ENCODE peak calls at places on chromosomes 12 and 14, in eight cellular contexts. P is transverse colon, S is breast epithelium, E is sigmoid colon, Y is suprapubic skin, U is stomach, N is K562, B is H1. V is an unnamed sample.
A peak's percentile ranks its signal among the peaks of the same experiment; 100 is the strongest.

GRCh38 chr12:55670213-55670730 is 33.6 kb downstream of the OR10P1 start:
- DNase-seq in N (no peak), E (peak; percentile 34), Y (no peak), B (no peak), U (no peak), P (peak; percentile 32), S (no peak), V (no peak)

GRCh38 chr12:88218293-88218692 is 76.2 kb downstream of the TMTC3 start:
- DNase-seq in B (no peak), S (no peak), P (no peak), N (no peak), Y (no peak), E (no peak), U (no peak), V (no peak)

GRCh38 chr12:26162174-26162573 is 33.2 kb upstream of the SSPN start:
- DNase-seq in N (no peak), P (no peak), E (no peak), B (no peak), Y (no peak), S (no peak), U (no peak), V (no peak)

GRCh38 chr14:81401420-81402122 is 1.4 kb upstream of the STON2 start:
- DNase-seq in E (no peak), Y (no peak), U (no peak), B (no peak), P (no peak), N (no peak), S (no peak), V (peak; percentile 77)

GRCh38 chr12:13101854-13102375 is 1.6 kb downstream of the GSG1 start:
- DNase-seq in S (peak; percentile 32), N (no peak), B (no peak), E (no peak), Y (no peak), P (peak; percentile 39), U (no peak), V (peak; percentile 91)

GRCh38 chr12:103680591-103681065 is 93.6 kb downstream of the STAB2 start:
- DNase-seq in N (peak; percentile 23), U (no peak), Y (no peak), S (no peak), P (peak; percentile 38), E (no peak), B (no peak), V (no peak)

GRCh38 chr14:80211143-80212024 is at the start of gene DIO2:
- DNase-seq in U (no peak), Y (no peak), B (no peak), P (no peak), N (no peak), S (no peak), E (no peak), V (no peak)

GRCh38 chr14:98229676-98230366 is 1042.2 kb downstream of the BCL11B start:
- DNase-seq in Y (no peak), S (no peak), B (no peak), P (no peak), E (no peak), U (no peak), N (no peak), V (peak; percentile 29)

GRCh38 chr14:71720978-71721624 is 211.1 kb upstream of the RGS6 start:
- DNase-seq in P (peak; percentile 14), U (no peak), Y (no peak), E (no peak), S (no peak), N (peak; percentile 48), B (peak; percentile 64), V (no peak)

GRCh38 chr12:116739381-116739887 is 1.3 kb downstream of the RNFT2 start:
- DNase-seq in N (no peak), U (no peak), S (no peak), B (no peak), P (no peak), E (no peak), Y (no peak), V (no peak)

GRCh38 chr14:53571589-53571988 is 385.0 kb downstream of the BMP4 start:
- DNase-seq in U (no peak), N (no peak), P (no peak), S (no peak), Y (no peak), E (no peak), B (no peak), V (no peak)

GRCh38 chr14:36509056-36509917 is 10.7 kb downstream of the NKX2-1 start:
- DNase-seq in S (no peak), N (no peak), Y (no peak), B (no peak), U (no peak), P (no peak), E (no peak), V (no peak)

GRCh38 chr14:36510078-36510799 is 9.8 kb downstream of the NKX2-1 start:
- DNase-seq in S (no peak), Y (no peak), P (no peak), N (no peak), E (no peak), B (no peak), U (no peak), V (peak; percentile 80)

GRCh38 chr14:36507847-36508417 is 12.1 kb downstream of the NKX2-1 start:
- DNase-seq in P (no peak), E (no peak), U (no peak), S (no peak), N (no peak), Y (no peak), B (no peak), V (no peak)

GRCh38 chr14:36506732-36507614 is 13.1 kb downstream of the NKX2-1 start:
- DNase-seq in Y (no peak), P (no peak), E (no peak), S (no peak), N (no peak), B (no peak), U (no peak), V (no peak)

GRCh38 chr14:36508418-36509051 is 11.5 kb downstream of the NKX2-1 start:
- DNase-seq in P (no peak), S (no peak), N (no peak), Y (no peak), E (no peak), B (peak; percentile 72), U (no peak), V (peak; percentile 78)
- TF ChIP-seq POLR2A in P (no peak), S (no peak), N (no peak), Y (no peak), E (no peak), B (no peak), U (no peak), V (no peak)

GRCh38 chr14:82667006-82667405 is 1133.4 kb upstream of the SEL1L start:
- DNase-seq in Y (no peak), P (no peak), B (no peak), U (no peak), S (no peak), E (no peak), N (no peak), V (no peak)

GRCh38 chr14:82667501-82667900 is 1133.8 kb upstream of the SEL1L start:
- DNase-seq in N (no peak), Y (no peak), E (no peak), S (no peak), P (no peak), U (no peak), B (no peak), V (no peak)
- TF ChIP-seq POLR2AphosphoS5 in N (no peak), Y (no peak), E (no peak), S (no peak), P (no peak), U (no peak), B (no peak), V (no peak)

GRCh38 chr14:104134061-104134965 is 4.1 kb upstream of the KIF26A start:
- DNase-seq in N (no peak), U (no peak), E (no peak), S (no peak), Y (peak; percentile 75), B (peak; percentile 43), P (no peak), V (no peak)

GRCh38 chr14:104133496-104133895 is 4.9 kb upstream of the KIF26A start:
- DNase-seq in E (peak; percentile 44), N (no peak), B (no peak), U (no peak), Y (peak; percentile 57), P (no peak), S (no peak), V (no peak)

GRCh38 chr14:104135904-104136471 is 2.4 kb upstream of the KIF26A start:
- DNase-seq in P (no peak), E (no peak), N (no peak), S (no peak), U (no peak), B (peak; percentile 70), Y (no peak), V (no peak)

GRCh38 chr14:104136472-104137296 is 1.7 kb upstream of the KIF26A start:
- DNase-seq in U (no peak), E (no peak), N (no peak), P (no peak), B (peak; percentile 59), S (no peak), Y (peak; percentile 75), V (no peak)

GRCh38 chr14:104135121-104135903 is 3.1 kb upstream of the KIF26A start:
- DNase-seq in N (no peak), E (no peak), B (peak; percentile 83), S (no peak), Y (peak; percentile 79), U (no peak), P (no peak), V (no peak)
- H3K27me3 ChIP-seq in N (no peaks in the 10 kb centered on the region), E (peaks cover 37% of the 10 kb centered on the region), B (peaks cover 21% of the 10 kb centered on the region), S (no peaks in the 10 kb centered on the region), Y (peaks cover 81% of the 10 kb centered on the region), U (peaks cover 16% of the 10 kb centered on the region), P (peaks cover 86% of the 10 kb centered on the region), V (peaks cover 7% of the 10 kb centered on the region)

DNA sequence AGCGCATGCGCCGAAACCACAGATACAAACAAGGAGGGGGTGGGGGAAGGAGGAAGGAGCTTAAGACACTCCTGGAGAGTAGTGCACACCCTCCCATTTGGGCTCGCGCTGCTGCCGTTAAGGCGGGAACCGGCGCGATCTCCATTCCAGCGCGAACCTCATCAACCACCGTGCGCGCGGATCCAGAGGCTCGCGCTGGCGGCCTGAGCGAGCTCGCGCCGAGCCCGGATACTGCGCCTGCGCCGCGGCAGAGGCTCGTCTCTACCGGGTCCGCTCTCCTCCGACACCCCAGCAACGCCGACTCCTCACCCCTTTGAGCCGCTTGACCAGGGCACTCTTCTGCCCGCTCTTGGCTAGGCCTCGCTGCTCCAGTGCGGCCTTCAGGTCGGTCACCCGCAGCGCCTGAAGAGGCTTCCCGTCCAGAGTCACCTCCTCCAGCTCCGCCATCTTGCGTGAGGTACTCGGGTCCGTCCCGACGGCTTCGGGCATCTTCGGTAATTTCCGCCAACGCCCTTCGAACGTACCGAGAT is at the start of gene ACIN1:
- DNase-seq in S (no peak), E (peak; percentile 90), P (no peak), B (peak; percentile 100), U (peak; percentile 75), Y (peak; percentile 88), N (peak; percentile 91), V (peak; percentile 95)
- TF ChIP-seq POLR2A in S (peak; percentile 86), E (peak; percentile 74), P (peak; percentile 66), B (peak; percentile 92), U (no peak), Y (no peak), N (peak; percentile 96), V (peak; percentile 59)

GRCh38 chr14:69997849-69998248 is 118.6 kb downstream of the SMOC1 start:
- DNase-seq in B (no peak), P (no peak), E (no peak), S (peak; percentile 75), U (peak; percentile 65), Y (no peak), N (no peak), V (no peak)
- TF ChIP-seq POLR2AphosphoS5 in B (no peak), P (no peak), E (no peak), S (peak; percentile 59), U (no peak), Y (no peak), N (no peak), V (no peak)